ENCODE peak calls at places on chromosome 22, in five cellular contexts. J is HS-27A; X is stimulated activated CD4-positive, alpha-beta T cell treated with anti-CD3 and anti-CD28 coated beads, Interleukin-15, amount 100 ng/mL, for 24 hours; S is EH; P is memory B cell. U is an unnamed sample.

GRCh38 chr22:34105461-34106062 is 185.3 kb upstream of the LARGE1 start:
- DNase-seq in J (no peak), X (peak), S (no peak), P (no peak), U (peak)

GRCh38 chr22:23105919-23106853 is 35.6 kb downstream of the RSPH14 start:
- DNase-seq in J (no peak), X (no peak), S (no peak), P (no peak), U (no peak)

GRCh38 chr22:17777005-17777716 is 2.9 kb upstream of the BID start:
- DNase-seq in J (no peak), X (peak), S (no peak), P (peak), U (peak)

GRCh38 chr22:49929553-49929979 is 11.1 kb downstream of the CRELD2 start:
- DNase-seq in J (no peak), X (peak), S (peak), P (peak), U (peak)

GRCh38 chr22:26561756-26562417 is 28.0 kb downstream of the TPST2 start:
- DNase-seq in J (no peak), X (no peak), S (no peak), P (no peak), U (no peak)

GRCh38 chr22:45743687-45744086 is 72.1 kb downstream of the ATXN10 start:
- DNase-seq in J (no peak), X (no peak), S (peak), P (no peak), U (no peak)

GRCh38 chr22:19723990-19724827 is 870 bp downstream of the GP1BB start:
- DNase-seq in J (no peak), X (peak), S (no peak), P (no peak), U (no peak)

GRCh38 chr22:36258750-36259619 is 6.1 kb downstream of the APOL1 start:
- DNase-seq in J (no peak), X (peak), S (no peak), P (no peak), U (peak)

GRCh38 chr22:35482311-35482710 is 58.3 kb upstream of the RASD2 start:
- DNase-seq in J (no peak), X (no peak), S (no peak), P (no peak), U (no peak)

GRCh38 chr22:44823806-44824205 is 71.4 kb downstream of the ARHGAP8 start:
- DNase-seq in J (no peak), X (no peak), S (no peak), P (no peak), U (no peak)

U was measured in DND-41.